ENCODE peak calls at places on chromosomes 11 and 22, in four cellular contexts. Z is Karpas-422, O is fibroblast of lung, Q is GM23338. R is an unnamed sample. For H3K79me2, the result is how much of the 10 kb centered on the place peaks cover.

GRCh38 chr22:31085493-31085824 is 4.3 kb downstream of the SMTN start:
- DNase-seq in O (no peak), Q (peak), Z (no peak), R (no peak)

GRCh38 chr22:37904572-37905533 is 1.2 kb upstream of the MICALL1 start:
- DNase-seq in Q (peak), Z (peak), O (peak), R (peak)

GRCh38 chr11:134438533-134438932 is 26.5 kb upstream of the B3GAT1 start:
- DNase-seq in O (no peak), Q (no peak), Z (no peak), R (no peak)

GRCh38 chr11:22703040-22703439 is 36.6 kb downstream of the GAS2 start:
- DNase-seq in Q (peak), Z (no peak), O (peak), R (no peak)

GRCh38 chr11:71563401-71563800 is 2.0 kb upstream of the KRTAP5-10 start:
- DNase-seq in Q (peak), Z (peak), O (peak), R (peak)

GRCh38 chr11:114080219-114080618 is 20.7 kb downstream of the ZBTB16 start:
- DNase-seq in O (peak), Z (no peak), Q (no peak), R (no peak)

GRCh38 chr11:10459029-10459970 is 4.2 kb downstream of the AMPD3 start:
- DNase-seq in Z (peak), Q (no peak), O (no peak), R (no peak)

GRCh38 chr11:124740277-124740882 is 638 bp downstream of the NRGN start:
- DNase-seq in O (no peak), Q (peak), Z (peak), R (peak)

GRCh38 chr11:106917973-106918372 is 100.3 kb downstream of the GUCY1A2 start:
- DNase-seq in Z (peak), Q (peak), O (peak), R (peak)

GRCh38 chr11:73883856-73884255 is 7.1 kb downstream of the PAAF1 start:
- DNase-seq in Q (no peak), O (no peak), Z (no peak), R (no peak)

GRCh38 chr22:45441158-45441557 is 27.7 kb downstream of the RIBC2 start:
- DNase-seq in O (peak), Z (peak), Q (peak), R (peak)

GRCh38 chr11:130636672-130637463 is 188.4 kb downstream of the ADAMTS15 start:
- DNase-seq in Z (no peak), O (peak), Q (no peak), R (no peak)

GRCh38 chr11:32304521-32304920 is 130.8 kb downstream of the WT1 start:
- DNase-seq in Z (no peak), Q (no peak), O (no peak), R (no peak)

GRCh38 chr11:103806130-103806900 is 230.1 kb upstream of the DDI1 start:
- DNase-seq in O (peak), Z (no peak), Q (no peak), R (no peak)

GRCh38 chr22:23774922-23775436 is 2.3 kb downstream of the MMP11 start:
- DNase-seq in Q (no peak), Z (peak), O (peak), R (no peak)

GRCh38 chr11:19201737-19202605 is at the start of gene CSRP3:
- DNase-seq in O (no peak), Q (no peak), Z (no peak), R (no peak)

GRCh38 chr11:103234974-103235373 is 125.7 kb downstream of the DYNC2H1 start:
- DNase-seq in O (peak), Q (no peak), Z (no peak), R (no peak)

GRCh38 chr11:99814021-99814420 is 793.3 kb downstream of the CNTN5 start:
- DNase-seq in O (no peak), Z (no peak), Q (no peak), R (no peak)

GRCh38 chr11:75778962-75779361 is 10.4 kb downstream of the DGAT2 start:
- DNase-seq in O (no peak), Z (no peak), Q (no peak), R (no peak)

GRCh38 chr22:49476800-49477400 is 350.8 kb downstream of the BRD1 start:
- DNase-seq in O (no peak), Q (no peak), Z (no peak), R (no peak)

GRCh38 chr11:73154178-73154577 is 12.1 kb upstream of the FCHSD2 start:
- DNase-seq in Q (no peak), Z (peak), O (no peak), R (no peak)

GRCh38 chr11:86377972-86378371 is 3.3 kb downstream of the CCDC81 start:
- DNase-seq in Z (no peak), O (no peak), Q (no peak), R (no peak)

GRCh38 chr22:27133951-27134664 is 476.7 kb downstream of the MIAT start:
- DNase-seq in Q (no peak), O (peak), Z (peak), R (no peak)

GRCh38 chr11:32658639-32659406 is 75.2 kb downstream of the EIF3M start:
- DNase-seq in Z (no peak), Q (no peak), O (peak), R (no peak)

GRCh38 chr22:20419664-20419951 is 18.0 kb downstream of the SCARF2 start:
- DNase-seq in Z (no peak), O (no peak), Q (no peak), R (no peak)

GRCh38 chr11:115873813-115874212 is 369.6 kb upstream of the CADM1 start:
- DNase-seq in Z (peak), O (no peak), Q (no peak), R (no peak)

GRCh38 chr11:113090716-113091577 is 129.7 kb downstream of the NCAM1 start:
- DNase-seq in Q (no peak), Z (no peak), O (no peak), R (peak)

GRCh38 chr11:75554258-75555022 is 7.6 kb upstream of the SERPINH1 start:
- DNase-seq in Q (peak), Z (no peak), O (peak), R (peak)

GRCh38 chr22:35684270-35684700 is 33.4 kb upstream of the APOL5 start:
- DNase-seq in O (peak), Q (peak), Z (peak), R (no peak)

DNA sequence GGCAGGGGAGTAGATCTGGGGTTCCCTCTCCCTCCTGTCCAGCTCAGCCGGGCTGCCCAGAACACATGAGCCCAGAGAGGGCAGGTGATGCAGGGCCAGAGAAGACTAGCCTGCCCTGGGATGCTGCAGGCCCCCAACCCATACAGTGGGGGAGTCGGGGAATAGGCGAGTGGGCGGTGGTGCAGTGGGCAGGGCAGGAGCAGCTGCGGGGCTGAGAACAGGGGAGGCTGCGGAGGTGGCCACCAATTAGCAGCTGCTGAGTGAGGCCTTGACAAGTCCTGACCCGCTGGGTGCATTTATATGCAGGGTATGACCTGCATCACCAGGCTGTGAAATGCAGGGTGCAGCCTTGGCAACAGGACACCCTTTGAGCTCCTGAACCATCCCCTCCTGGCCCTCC is 43.1 kb downstream of the NFAM1 start:
- DNase-seq in O (no peak), Z (no peak), Q (no peak), R (no peak)
- H3K79me2 ChIP-seq in O (under half), Z (under half), Q (under half), R (under half)

GRCh38 chr11:17154409-17155159 is 53.2 kb downstream of the PIK3C2A start:
- DNase-seq in Q (no peak), Z (no peak), O (no peak), R (no peak)
- H3K79me2 ChIP-seq in Q (half or more), Z (half or more), O (under half), R (under half)

DNA sequence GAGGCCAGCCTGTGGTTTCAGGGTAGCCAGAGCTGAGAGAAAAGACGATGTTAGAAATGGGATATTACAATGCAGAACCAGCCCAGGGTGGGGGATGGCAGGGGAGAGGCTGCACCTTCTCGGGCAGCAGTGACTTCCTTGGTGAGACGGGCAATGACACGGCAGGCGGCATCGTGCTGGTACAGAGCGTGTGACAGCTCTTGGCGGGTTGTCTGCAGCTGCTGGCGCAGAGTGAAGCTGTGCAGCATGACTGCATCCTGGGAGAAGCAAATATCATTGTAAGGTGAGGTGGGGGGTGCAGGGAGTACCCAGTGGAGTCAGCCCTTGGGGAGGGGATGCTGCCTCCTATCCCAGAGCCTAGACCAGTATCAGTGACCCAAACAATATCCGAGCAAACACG is 3.8 kb downstream of the PRPF19 start:
- DNase-seq in O (no peak), Z (no peak), Q (no peak), R (no peak)
- H3K79me2 ChIP-seq in O (under half), Z (under half), Q (under half), R (under half)

DNA sequence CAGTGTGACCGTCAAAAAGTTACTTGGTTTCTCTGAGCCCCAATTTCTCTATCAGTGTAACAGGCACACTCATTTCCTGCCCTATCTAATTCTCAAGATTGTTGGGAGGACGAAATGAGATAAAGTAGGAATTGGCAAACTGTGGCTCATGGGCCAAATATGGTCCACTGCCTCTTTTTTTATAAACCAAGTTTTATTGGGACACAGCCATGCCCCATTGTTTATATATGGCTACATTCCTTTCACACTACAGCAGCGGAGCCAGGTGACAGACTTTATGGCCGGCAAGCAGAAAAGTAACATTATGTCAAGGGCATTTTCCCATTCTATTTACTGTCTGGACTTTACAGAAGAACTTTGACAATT is 116.7 kb upstream of the TIMP3 start:
- DNase-seq in O (peak), Q (no peak), Z (no peak), R (no peak)
- H3K79me2 ChIP-seq in O (under half), Q (under half), Z (under half), R (under half)

GRCh38 chr11:77435972-77436371 is 37.9 kb downstream of the PAK1 start:
- DNase-seq in O (no peak), Z (no peak), Q (no peak), R (no peak)

GRCh38 chr11:77428598-77428997 is 45.3 kb downstream of the PAK1 start:
- DNase-seq in Q (no peak), Z (no peak), O (no peak), R (no peak)

GRCh38 chr11:77436969-77437368 is 36.9 kb downstream of the PAK1 start:
- DNase-seq in Z (no peak), O (no peak), Q (no peak), R (no peak)

GRCh38 chr11:77436501-77436900 is 37.4 kb downstream of the PAK1 start:
- DNase-seq in Z (no peak), Q (no peak), O (no peak), R (no peak)

DNA sequence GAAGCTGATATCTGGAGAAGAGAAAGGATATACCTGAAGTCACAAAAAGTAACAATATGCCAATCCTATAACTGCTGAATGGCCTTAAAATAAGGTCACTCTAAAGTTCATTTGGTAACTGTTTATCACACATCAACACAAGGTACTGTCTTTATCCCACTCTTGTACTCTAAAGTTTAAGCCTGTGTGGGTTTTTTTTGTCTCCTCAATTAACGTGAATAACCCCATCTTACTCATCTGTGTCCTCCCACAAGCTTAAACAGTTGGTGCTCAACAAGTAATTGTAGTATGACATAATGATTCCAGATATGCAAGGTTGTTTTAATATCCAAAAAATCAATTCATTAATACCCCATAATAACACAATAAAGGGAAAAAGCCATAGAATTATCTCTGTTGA is 42.1 kb downstream of the PAK1 start:
- DNase-seq in Q (no peak), O (no peak), Z (no peak), R (no peak)
- H3K79me2 ChIP-seq in Q (half or more), O (under half), Z (under half), R (under half)

GRCh38 chr22:43508489-43508888 is 96.7 kb downstream of the MPPED1 start:
- DNase-seq in Q (no peak), Z (no peak), O (no peak), R (no peak)
- H3K79me2 ChIP-seq in Q (under half), Z (under half), O (under half), R (under half)

GRCh38 chr11:64753380-64754123 is 6.2 kb downstream of the PYGM start:
- DNase-seq in O (no peak), Q (peak), Z (no peak), R (no peak)
- H3K79me2 ChIP-seq in O (under half), Q (under half), Z (under half), R (under half)

GRCh38 chr11:770642-771616 is 6.4 kb downstream of the GATD1 start:
- DNase-seq in O (no peak), Q (no peak), Z (no peak), R (no peak)
- H3K79me2 ChIP-seq in O (under half), Q (under half), Z (under half), R (under half)

GRCh38 chr11:126491092-126491491 is 135.6 kb downstream of the ST3GAL4 start:
- DNase-seq in O (no peak), Z (no peak), Q (peak), R (no peak)

GRCh38 chr11:126487711-126488110 is 132.2 kb downstream of the ST3GAL4 start:
- DNase-seq in Q (no peak), Z (no peak), O (no peak), R (no peak)

GRCh38 chr11:126490261-126490660 is 134.8 kb downstream of the ST3GAL4 start:
- DNase-seq in Z (no peak), Q (no peak), O (no peak), R (no peak)

GRCh38 chr11:126489791-126490190 is 134.3 kb downstream of the ST3GAL4 start:
- DNase-seq in O (no peak), Z (no peak), Q (no peak), R (no peak)

GRCh38 chr11:126488591-126489370 is 133.3 kb downstream of the ST3GAL4 start:
- DNase-seq in Z (no peak), Q (no peak), O (no peak), R (no peak)
- H3K79me2 ChIP-seq in Z (under half), Q (under half), O (under half), R (under half)

GRCh38 chr11:69196322-69197169 is 40.8 kb downstream of the SMIM38 start:
- DNase-seq in Q (no peak), Z (no peak), O (no peak), R (no peak)
- H3K79me2 ChIP-seq in Q (under half), Z (under half), O (under half), R (under half)